ENCODE peak calls at places on chromosomes 4 and X, in four cellular contexts. A is MCF 10A, C is HT-29, L is tibial artery. J is an unnamed sample.

GRCh38 chr4:86661418-86661817 is 67.3 kb downstream of the PTPN13 start:
- DNase-seq in A (no peak), C (no peak), L (no peak), J (no peak)

GRCh38 chr4:124713213-124713592 is 671 bp upstream of the ANKRD50 start:
- DNase-seq in A (peak), C (peak), L (peak), J (peak)

GRCh38 chrX:96770315-96770714 is 85.7 kb downstream of the DIAPH2 start:
- DNase-seq in A (peak), C (peak), L (no peak), J (no peak)

GRCh38 chrX:54043696-54044125 is 562 bp downstream of the PHF8 start:
- DNase-seq in A (peak), C (no peak), L (no peak), J (peak)

GRCh38 chr4:152935661-152936445 is at the start of gene FHDC1:
- DNase-seq in A (peak), C (peak), L (no peak), J (no peak)

GRCh38 chr4:4860803-4861591 is 1.5 kb downstream of the MSX1 start:
- DNase-seq in A (no peak), C (no peak), L (no peak), J (no peak)

GRCh38 chr4:157389751-157390150 is 169.2 kb downstream of the GRIA2 start:
- DNase-seq in A (no peak), C (no peak), L (no peak), J (no peak)

GRCh38 chr4:40281099-40281498 is 54.0 kb upstream of the CHRNA9 start:
- DNase-seq in A (no peak), C (no peak), L (no peak), J (no peak)

GRCh38 chr4:77538574-77539157 is 67.0 kb upstream of the CXCL13 start:
- DNase-seq in A (peak), C (peak), L (no peak), J (no peak)

GRCh38 chrX:134622056-134622812 is 36.0 kb downstream of the PLAC1 start:
- DNase-seq in A (peak), C (no peak), L (no peak), J (no peak)

GRCh38 chrX:103584606-103585005 is 709 bp upstream of the TCEAL4 start:
- DNase-seq in A (no peak), C (no peak), L (no peak), J (no peak)

GRCh38 chrX:152637649-152638442 is at the start of gene GABRQ:
- DNase-seq in A (peak), C (no peak), L (no peak), J (peak)

GRCh38 chr4:81198151-81198550 is 16.9 kb downstream of the PRKG2 start:
- DNase-seq in A (peak), C (peak), L (no peak), J (no peak)

J was measured in dorsolateral prefrontal cortex.